ENCODE peak calls at places on chromosomes 2 and 18, in ten cellular contexts. One of them, this sample, is unnamed.
A peak's percentile ranks its signal among the peaks of the same experiment; 100 is the strongest.

GRCh38 chr2:185274718-185275484 is 463.7 kb upstream of the FSIP2 start:
- DNase-seq in OCI-LY7: no peak
- DNase-seq in AG10803: no peak
- DNase-seq in keratinocyte: no peak
- DNase-seq in CD8-positive, alpha-beta memory T cell: no peak
- DNase-seq in pancreas: no peak
- DNase-seq in kidney: no peak
- DNase-seq in GM06990: no peak
- DNase-seq in IMR-90: no peak
- DNase-seq in hepatocyte: no peak
- DNase-seq in this sample: no peak

GRCh38 chr2:173353556-173353955 is 1.1 kb upstream of the CDCA7 start:
- DNase-seq in CD8-positive, alpha-beta memory T cell: no peak
- DNase-seq in IMR-90: no peak
- DNase-seq in GM06990: no peak
- DNase-seq in OCI-LY7: peak; percentile 60
- DNase-seq in hepatocyte: no peak
- DNase-seq in AG10803: no peak
- DNase-seq in kidney: no peak
- DNase-seq in keratinocyte: no peak
- DNase-seq in pancreas: no peak
- DNase-seq in this sample: no peak

GRCh38 chr2:158688722-158689121 is 106.4 kb upstream of the DAPL1 start:
- DNase-seq in hepatocyte: no peak
- DNase-seq in pancreas: no peak
- DNase-seq in GM06990: no peak
- DNase-seq in OCI-LY7: no peak
- DNase-seq in kidney: no peak
- DNase-seq in AG10803: peak; percentile 74
- DNase-seq in CD8-positive, alpha-beta memory T cell: no peak
- DNase-seq in keratinocyte: peak; percentile 4
- DNase-seq in IMR-90: peak; percentile 47
- DNase-seq in this sample: no peak

GRCh38 chr2:138711812-138712211 is 68.4 kb downstream of the NXPH2 start:
- DNase-seq in AG10803: no peak
- DNase-seq in hepatocyte: peak; percentile 10
- DNase-seq in kidney: no peak
- DNase-seq in OCI-LY7: no peak
- DNase-seq in pancreas: no peak
- DNase-seq in IMR-90: no peak
- DNase-seq in CD8-positive, alpha-beta memory T cell: no peak
- DNase-seq in keratinocyte: no peak
- DNase-seq in GM06990: no peak
- DNase-seq in this sample: no peak

GRCh38 chr2:204239756-204240155 is 303.2 kb downstream of the ICOS start:
- DNase-seq in keratinocyte: no peak
- DNase-seq in IMR-90: no peak
- DNase-seq in AG10803: no peak
- DNase-seq in CD8-positive, alpha-beta memory T cell: no peak
- DNase-seq in hepatocyte: no peak
- DNase-seq in kidney: no peak
- DNase-seq in pancreas: no peak
- DNase-seq in OCI-LY7: no peak
- DNase-seq in GM06990: no peak
- DNase-seq in this sample: no peak

GRCh38 chr18:30016179-30016578 is 1026.4 kb downstream of the DSC3 start:
- DNase-seq in keratinocyte: no peak
- DNase-seq in GM06990: no peak
- DNase-seq in pancreas: no peak
- DNase-seq in OCI-LY7: no peak
- DNase-seq in hepatocyte: no peak
- DNase-seq in IMR-90: no peak
- DNase-seq in AG10803: no peak
- DNase-seq in kidney: no peak
- DNase-seq in CD8-positive, alpha-beta memory T cell: no peak
- DNase-seq in this sample: no peak

GRCh38 chr2:102837626-102838198 is 75.9 kb downstream of the TMEM182 start:
- DNase-seq in GM06990: no peak
- DNase-seq in AG10803: no peak
- DNase-seq in CD8-positive, alpha-beta memory T cell: no peak
- DNase-seq in keratinocyte: no peak
- DNase-seq in hepatocyte: no peak
- DNase-seq in OCI-LY7: no peak
- DNase-seq in kidney: no peak
- DNase-seq in IMR-90: no peak
- DNase-seq in pancreas: no peak
- DNase-seq in this sample: no peak

GRCh38 chr2:171550613-171551012 is 28.3 kb downstream of the CYBRD1 start:
- DNase-seq in GM06990: no peak
- DNase-seq in OCI-LY7: no peak
- DNase-seq in keratinocyte: no peak
- DNase-seq in IMR-90: peak; percentile 17
- DNase-seq in AG10803: peak; percentile 55
- DNase-seq in hepatocyte: no peak
- DNase-seq in kidney: no peak
- DNase-seq in pancreas: no peak
- DNase-seq in CD8-positive, alpha-beta memory T cell: no peak
- DNase-seq in this sample: no peak

GRCh38 chr2:166331468-166331867 is 44.3 kb downstream of the SCN9A start:
- DNase-seq in OCI-LY7: no peak
- DNase-seq in AG10803: no peak
- DNase-seq in IMR-90: peak; percentile 44
- DNase-seq in hepatocyte: no peak
- DNase-seq in keratinocyte: no peak
- DNase-seq in CD8-positive, alpha-beta memory T cell: no peak
- DNase-seq in kidney: no peak
- DNase-seq in pancreas: no peak
- DNase-seq in GM06990: no peak
- DNase-seq in this sample: no peak

DNA sequence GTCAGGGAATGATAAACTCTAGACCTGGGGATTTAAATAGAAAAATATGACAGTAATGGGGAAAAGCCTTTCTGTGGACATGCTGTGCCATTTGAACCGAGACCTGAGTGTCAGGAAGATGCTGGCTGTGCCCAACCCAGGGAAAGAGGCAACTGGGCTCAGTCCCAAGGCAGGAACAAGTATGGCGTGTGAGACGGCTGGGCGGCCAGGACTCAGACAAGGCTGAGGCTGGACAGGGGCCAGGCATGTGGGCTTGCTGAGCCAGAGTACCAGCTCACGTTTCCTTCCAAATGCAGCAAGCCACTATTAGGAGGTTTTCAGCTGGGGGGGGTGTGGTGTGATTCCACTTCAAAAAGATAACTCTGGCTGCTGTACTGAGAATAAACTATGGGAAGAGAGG is 92.4 kb downstream of the INPP5D start:
- DNase-seq in GM06990: no peak
- DNase-seq in keratinocyte: no peak
- DNase-seq in hepatocyte: no peak
- DNase-seq in AG10803: peak; percentile 46
- DNase-seq in kidney: no peak
- DNase-seq in pancreas: no peak
- DNase-seq in IMR-90: peak; percentile 14
- DNase-seq in CD8-positive, alpha-beta memory T cell: no peak
- DNase-seq in OCI-LY7: no peak
- DNase-seq in this sample: no peak
- H3K4me3 ChIP-seq in GM06990: no peak overlapping the region
- H3K4me3 ChIP-seq in keratinocyte: no peak overlapping the region
- H3K4me3 ChIP-seq in hepatocyte: no peak overlapping the region
- H3K4me3 ChIP-seq in AG10803: no peak overlapping the region
- H3K4me3 ChIP-seq in kidney: no peak overlapping the region
- H3K4me3 ChIP-seq in pancreas: no peak overlapping the region
- H3K4me3 ChIP-seq in IMR-90: no peak overlapping the region
- H3K4me3 ChIP-seq in CD8-positive, alpha-beta memory T cell: no peak overlapping the region
- H3K4me3 ChIP-seq in OCI-LY7: no peak overlapping the region
- H3K4me3 ChIP-seq in this sample: no peak overlapping the region

GRCh38 chr2:240156435-240157146 is 16.1 kb upstream of the OTOS start:
- DNase-seq in OCI-LY7: no peak
- DNase-seq in pancreas: no peak
- DNase-seq in CD8-positive, alpha-beta memory T cell: no peak
- DNase-seq in IMR-90: no peak
- DNase-seq in AG10803: no peak
- DNase-seq in kidney: peak; percentile 39
- DNase-seq in keratinocyte: no peak
- DNase-seq in GM06990: no peak
- DNase-seq in hepatocyte: no peak
- DNase-seq in this sample: no peak
- H3K4me3 ChIP-seq in OCI-LY7: no peak overlapping the region
- H3K4me3 ChIP-seq in pancreas: no peak overlapping the region
- H3K4me3 ChIP-seq in CD8-positive, alpha-beta memory T cell: no peak overlapping the region
- H3K4me3 ChIP-seq in IMR-90: no peak overlapping the region
- H3K4me3 ChIP-seq in AG10803: no peak overlapping the region
- H3K4me3 ChIP-seq in kidney: no peak overlapping the region
- H3K4me3 ChIP-seq in keratinocyte: no peak overlapping the region
- H3K4me3 ChIP-seq in GM06990: no peak overlapping the region
- H3K4me3 ChIP-seq in hepatocyte: no peak overlapping the region
- H3K4me3 ChIP-seq in this sample: no peak overlapping the region

GRCh38 chr2:120736202-120736954 is 710 bp downstream of the GLI2 start:
- DNase-seq in OCI-LY7: no peak
- DNase-seq in AG10803: no peak
- DNase-seq in GM06990: no peak
- DNase-seq in hepatocyte: no peak
- DNase-seq in pancreas: no peak
- DNase-seq in CD8-positive, alpha-beta memory T cell: no peak
- DNase-seq in keratinocyte: no peak
- DNase-seq in kidney: peak; percentile 83
- DNase-seq in IMR-90: no peak
- DNase-seq in this sample: no peak

GRCh38 chr2:120735750-120736170 is at the start of gene GLI2:
- DNase-seq in keratinocyte: no peak
- DNase-seq in GM06990: peak; percentile 53
- DNase-seq in IMR-90: peak; percentile 87
- DNase-seq in CD8-positive, alpha-beta memory T cell: no peak
- DNase-seq in kidney: peak; percentile 92
- DNase-seq in AG10803: peak; percentile 92
- DNase-seq in hepatocyte: peak; percentile 92
- DNase-seq in OCI-LY7: no peak
- DNase-seq in pancreas: peak; percentile 83
- DNase-seq in this sample: no peak

GRCh38 chr2:120733238-120733942 is 2.3 kb upstream of the GLI2 start:
- DNase-seq in keratinocyte: no peak
- DNase-seq in CD8-positive, alpha-beta memory T cell: no peak
- DNase-seq in kidney: no peak
- DNase-seq in OCI-LY7: no peak
- DNase-seq in IMR-90: peak; percentile 33
- DNase-seq in AG10803: no peak
- DNase-seq in pancreas: no peak
- DNase-seq in hepatocyte: no peak
- DNase-seq in GM06990: no peak
- DNase-seq in this sample: no peak

GRCh38 chr2:120736955-120737801 is 1.5 kb downstream of the GLI2 start:
- DNase-seq in CD8-positive, alpha-beta memory T cell: no peak
- DNase-seq in hepatocyte: peak; percentile 84
- DNase-seq in keratinocyte: no peak
- DNase-seq in GM06990: no peak
- DNase-seq in AG10803: peak; percentile 90
- DNase-seq in OCI-LY7: no peak
- DNase-seq in pancreas: no peak
- DNase-seq in kidney: peak; percentile 90
- DNase-seq in IMR-90: peak; percentile 92
- DNase-seq in this sample: no peak

DNA sequence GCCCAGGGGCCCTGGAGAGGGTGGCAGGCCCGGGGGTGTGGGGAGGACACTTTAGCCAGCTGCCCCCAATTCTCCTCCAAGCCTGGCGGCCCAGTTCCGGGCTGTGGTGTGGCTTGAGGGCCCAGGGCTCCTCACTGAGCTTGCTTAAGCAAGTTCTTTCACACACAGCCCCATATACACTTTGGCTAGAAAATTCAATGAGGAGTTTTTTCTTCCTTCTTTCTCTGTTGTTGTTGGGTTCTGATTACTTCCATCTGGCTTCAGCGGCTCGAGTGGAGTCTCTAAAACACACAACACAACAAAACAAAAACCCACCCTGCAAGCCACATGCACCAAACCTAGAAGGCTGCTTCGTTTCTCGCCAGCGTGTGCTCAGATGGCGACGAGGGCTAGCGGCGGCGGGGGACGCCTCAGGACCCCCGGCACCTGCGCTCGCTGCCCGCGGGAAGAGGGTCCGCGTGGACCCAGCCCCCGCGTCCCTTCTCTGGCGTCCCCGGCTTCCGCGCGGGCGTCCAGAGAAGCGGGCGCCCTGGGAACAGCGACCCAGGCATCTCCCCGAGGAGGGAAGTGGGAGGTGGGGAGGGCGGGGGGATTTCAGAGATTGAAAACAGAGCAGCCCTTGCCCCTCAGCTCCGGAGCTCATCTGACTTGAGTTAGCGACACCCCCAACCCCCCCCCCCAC is 597 bp upstream of the GLI2 start:
- DNase-seq in kidney: no peak
- DNase-seq in OCI-LY7: no peak
- DNase-seq in AG10803: peak; percentile 51
- DNase-seq in GM06990: no peak
- DNase-seq in IMR-90: peak; percentile 32
- DNase-seq in hepatocyte: no peak
- DNase-seq in keratinocyte: no peak
- DNase-seq in CD8-positive, alpha-beta memory T cell: no peak
- DNase-seq in pancreas: no peak
- DNase-seq in this sample: no peak
- H3K4me3 ChIP-seq in kidney: no peak overlapping the region
- H3K4me3 ChIP-seq in OCI-LY7: no peak overlapping the region
- H3K4me3 ChIP-seq in AG10803: peak overlapping the region; percentile 59
- H3K4me3 ChIP-seq in GM06990: no peak overlapping the region
- H3K4me3 ChIP-seq in IMR-90: peak overlapping the region; percentile 93
- H3K4me3 ChIP-seq in hepatocyte: no peak overlapping the region
- H3K4me3 ChIP-seq in keratinocyte: no peak overlapping the region
- H3K4me3 ChIP-seq in CD8-positive, alpha-beta memory T cell: no peak overlapping the region
- H3K4me3 ChIP-seq in pancreas: no peak overlapping the region
- H3K4me3 ChIP-seq in this sample: peak overlapping the region; percentile 87

GRCh38 chr18:490024-490366 is 10.5 kb downstream of the COLEC12 start:
- DNase-seq in AG10803: no peak
- DNase-seq in kidney: no peak
- DNase-seq in GM06990: no peak
- DNase-seq in hepatocyte: no peak
- DNase-seq in OCI-LY7: no peak
- DNase-seq in keratinocyte: no peak
- DNase-seq in pancreas: no peak
- DNase-seq in IMR-90: no peak
- DNase-seq in CD8-positive, alpha-beta memory T cell: no peak
- DNase-seq in this sample: no peak

GRCh38 chr18:489244-490023 is 11.1 kb downstream of the COLEC12 start:
- DNase-seq in GM06990: no peak
- DNase-seq in CD8-positive, alpha-beta memory T cell: no peak
- DNase-seq in hepatocyte: no peak
- DNase-seq in kidney: no peak
- DNase-seq in keratinocyte: no peak
- DNase-seq in pancreas: no peak
- DNase-seq in AG10803: peak; percentile 73
- DNase-seq in IMR-90: peak; percentile 83
- DNase-seq in OCI-LY7: no peak
- DNase-seq in this sample: no peak

GRCh38 chr18:487371-487770 is 13.1 kb downstream of the COLEC12 start:
- DNase-seq in hepatocyte: no peak
- DNase-seq in IMR-90: peak; percentile 46
- DNase-seq in OCI-LY7: no peak
- DNase-seq in GM06990: no peak
- DNase-seq in kidney: no peak
- DNase-seq in CD8-positive, alpha-beta memory T cell: no peak
- DNase-seq in AG10803: no peak
- DNase-seq in pancreas: no peak
- DNase-seq in keratinocyte: no peak
- DNase-seq in this sample: no peak

GRCh38 chr18:492451-492850 is 8.1 kb downstream of the COLEC12 start:
- DNase-seq in hepatocyte: no peak
- DNase-seq in OCI-LY7: no peak
- DNase-seq in kidney: no peak
- DNase-seq in GM06990: no peak
- DNase-seq in keratinocyte: no peak
- DNase-seq in AG10803: no peak
- DNase-seq in CD8-positive, alpha-beta memory T cell: no peak
- DNase-seq in pancreas: no peak
- DNase-seq in IMR-90: no peak
- DNase-seq in this sample: no peak

GRCh38 chr18:490624-491023 is 9.9 kb downstream of the COLEC12 start:
- DNase-seq in CD8-positive, alpha-beta memory T cell: no peak
- DNase-seq in keratinocyte: no peak
- DNase-seq in IMR-90: no peak
- DNase-seq in kidney: no peak
- DNase-seq in hepatocyte: no peak
- DNase-seq in AG10803: no peak
- DNase-seq in pancreas: no peak
- DNase-seq in GM06990: no peak
- DNase-seq in OCI-LY7: no peak
- DNase-seq in this sample: no peak
- H3K4me3 ChIP-seq in CD8-positive, alpha-beta memory T cell: no peak overlapping the region
- H3K4me3 ChIP-seq in keratinocyte: no peak overlapping the region
- H3K4me3 ChIP-seq in IMR-90: no peak overlapping the region
- H3K4me3 ChIP-seq in kidney: no peak overlapping the region
- H3K4me3 ChIP-seq in hepatocyte: no peak overlapping the region
- H3K4me3 ChIP-seq in AG10803: no peak overlapping the region
- H3K4me3 ChIP-seq in pancreas: no peak overlapping the region
- H3K4me3 ChIP-seq in GM06990: no peak overlapping the region
- H3K4me3 ChIP-seq in OCI-LY7: no peak overlapping the region
- H3K4me3 ChIP-seq in this sample: no peak overlapping the region

This sample was measured in iPS DF 6.9.